ENCODE peak calls at places on chromosomes 5 and 9, in ten cellular contexts. One of them, this sample, is unnamed.

GRCh38 chr9:76394896-76395244 is 644 bp upstream of the RFK start:
- DNase-seq in A549: peak
- DNase-seq in activated naive CD4-positive, alpha-beta T cell treated with anti-CD3 and anti-CD28 coated beads, Interleukin-2, amount 10 ng/mL, durations not matched to agents 7 days and 5 days: peak
- DNase-seq in CD4-positive, CD25-positive, alpha-beta regulatory T cell: peak
- DNase-seq in NT2/D1: peak
- DNase-seq in Daoy: peak
- DNase-seq in H4: peak
- DNase-seq in naive thymus-derived CD4-positive, alpha-beta T cell: no peak
- DNase-seq in cardiac muscle cell: peak
- DNase-seq in endothelial cell: peak
- DNase-seq in this sample: peak

GRCh38 chr5:143434261-143435206 is 31.0 kb upstream of the NR3C1 start:
- DNase-seq in NT2/D1: no peak
- DNase-seq in cardiac muscle cell: peak
- DNase-seq in endothelial cell: no peak
- DNase-seq in naive thymus-derived CD4-positive, alpha-beta T cell: peak
- DNase-seq in A549: no peak
- DNase-seq in Daoy: no peak
- DNase-seq in CD4-positive, CD25-positive, alpha-beta regulatory T cell: peak
- DNase-seq in H4: no peak
- DNase-seq in activated naive CD4-positive, alpha-beta T cell treated with anti-CD3 and anti-CD28 coated beads, Interleukin-2, amount 10 ng/mL, durations not matched to agents 7 days and 5 days: peak
- DNase-seq in this sample: no peak

GRCh38 chr9:32954642-32955041 is 46.8 kb downstream of the APTX start:
- DNase-seq in CD4-positive, CD25-positive, alpha-beta regulatory T cell: no peak
- DNase-seq in H4: peak
- DNase-seq in naive thymus-derived CD4-positive, alpha-beta T cell: no peak
- DNase-seq in Daoy: peak
- DNase-seq in A549: peak
- DNase-seq in endothelial cell: no peak
- DNase-seq in cardiac muscle cell: peak
- DNase-seq in activated naive CD4-positive, alpha-beta T cell treated with anti-CD3 and anti-CD28 coated beads, Interleukin-2, amount 10 ng/mL, durations not matched to agents 7 days and 5 days: no peak
- DNase-seq in NT2/D1: no peak
- DNase-seq in this sample: no peak

GRCh38 chr9:4740373-4740622 is 704 bp downstream of the AK3 start:
- DNase-seq in H4: no peak
- DNase-seq in activated naive CD4-positive, alpha-beta T cell treated with anti-CD3 and anti-CD28 coated beads, Interleukin-2, amount 10 ng/mL, durations not matched to agents 7 days and 5 days: no peak
- DNase-seq in naive thymus-derived CD4-positive, alpha-beta T cell: no peak
- DNase-seq in Daoy: no peak
- DNase-seq in endothelial cell: no peak
- DNase-seq in NT2/D1: no peak
- DNase-seq in cardiac muscle cell: peak
- DNase-seq in CD4-positive, CD25-positive, alpha-beta regulatory T cell: no peak
- DNase-seq in A549: no peak
- DNase-seq in this sample: no peak

GRCh38 chr9:33524431-33524947 is 438 bp downstream of the ANKRD18B start:
- DNase-seq in A549: peak
- DNase-seq in activated naive CD4-positive, alpha-beta T cell treated with anti-CD3 and anti-CD28 coated beads, Interleukin-2, amount 10 ng/mL, durations not matched to agents 7 days and 5 days: peak
- DNase-seq in cardiac muscle cell: no peak
- DNase-seq in endothelial cell: no peak
- DNase-seq in NT2/D1: peak
- DNase-seq in naive thymus-derived CD4-positive, alpha-beta T cell: no peak
- DNase-seq in CD4-positive, CD25-positive, alpha-beta regulatory T cell: no peak
- DNase-seq in Daoy: peak
- DNase-seq in H4: no peak
- DNase-seq in this sample: peak

GRCh38 chr5:135437796-135438560 is 9.2 kb downstream of the DCANP1 start:
- DNase-seq in Daoy: peak
- DNase-seq in naive thymus-derived CD4-positive, alpha-beta T cell: no peak
- DNase-seq in cardiac muscle cell: peak
- DNase-seq in activated naive CD4-positive, alpha-beta T cell treated with anti-CD3 and anti-CD28 coated beads, Interleukin-2, amount 10 ng/mL, durations not matched to agents 7 days and 5 days: no peak
- DNase-seq in endothelial cell: no peak
- DNase-seq in H4: peak
- DNase-seq in CD4-positive, CD25-positive, alpha-beta regulatory T cell: no peak
- DNase-seq in NT2/D1: no peak
- DNase-seq in A549: no peak
- DNase-seq in this sample: peak

GRCh38 chr5:95595289-95595931 is 24.5 kb upstream of the GPR150 start:
- DNase-seq in NT2/D1: no peak
- DNase-seq in endothelial cell: no peak
- DNase-seq in H4: peak
- DNase-seq in Daoy: peak
- DNase-seq in naive thymus-derived CD4-positive, alpha-beta T cell: no peak
- DNase-seq in cardiac muscle cell: peak
- DNase-seq in activated naive CD4-positive, alpha-beta T cell treated with anti-CD3 and anti-CD28 coated beads, Interleukin-2, amount 10 ng/mL, durations not matched to agents 7 days and 5 days: no peak
- DNase-seq in CD4-positive, CD25-positive, alpha-beta regulatory T cell: no peak
- DNase-seq in A549: no peak
- DNase-seq in this sample: no peak

GRCh38 chr9:69168709-69169217 is 5.3 kb upstream of the TJP2 start:
- DNase-seq in Daoy: no peak
- DNase-seq in endothelial cell: no peak
- DNase-seq in A549: no peak
- DNase-seq in NT2/D1: no peak
- DNase-seq in activated naive CD4-positive, alpha-beta T cell treated with anti-CD3 and anti-CD28 coated beads, Interleukin-2, amount 10 ng/mL, durations not matched to agents 7 days and 5 days: peak
- DNase-seq in cardiac muscle cell: peak
- DNase-seq in H4: no peak
- DNase-seq in naive thymus-derived CD4-positive, alpha-beta T cell: no peak
- DNase-seq in CD4-positive, CD25-positive, alpha-beta regulatory T cell: peak
- DNase-seq in this sample: peak

GRCh38 chr5:163867738-163868137 is 362.3 kb downstream of the MAT2B start:
- DNase-seq in naive thymus-derived CD4-positive, alpha-beta T cell: no peak
- DNase-seq in endothelial cell: no peak
- DNase-seq in activated naive CD4-positive, alpha-beta T cell treated with anti-CD3 and anti-CD28 coated beads, Interleukin-2, amount 10 ng/mL, durations not matched to agents 7 days and 5 days: no peak
- DNase-seq in H4: peak
- DNase-seq in NT2/D1: no peak
- DNase-seq in CD4-positive, CD25-positive, alpha-beta regulatory T cell: no peak
- DNase-seq in cardiac muscle cell: peak
- DNase-seq in A549: no peak
- DNase-seq in Daoy: no peak
- DNase-seq in this sample: no peak

GRCh38 chr5:102853680-102854079 is 98.6 kb downstream of the PAM start:
- DNase-seq in A549: no peak
- DNase-seq in NT2/D1: no peak
- DNase-seq in cardiac muscle cell: no peak
- DNase-seq in naive thymus-derived CD4-positive, alpha-beta T cell: no peak
- DNase-seq in activated naive CD4-positive, alpha-beta T cell treated with anti-CD3 and anti-CD28 coated beads, Interleukin-2, amount 10 ng/mL, durations not matched to agents 7 days and 5 days: no peak
- DNase-seq in Daoy: no peak
- DNase-seq in endothelial cell: no peak
- DNase-seq in CD4-positive, CD25-positive, alpha-beta regulatory T cell: no peak
- DNase-seq in H4: no peak
- DNase-seq in this sample: no peak

GRCh38 chr9:6631207-6631512 is 14.4 kb downstream of the GLDC start:
- DNase-seq in cardiac muscle cell: no peak
- DNase-seq in Daoy: no peak
- DNase-seq in naive thymus-derived CD4-positive, alpha-beta T cell: no peak
- DNase-seq in CD4-positive, CD25-positive, alpha-beta regulatory T cell: no peak
- DNase-seq in activated naive CD4-positive, alpha-beta T cell treated with anti-CD3 and anti-CD28 coated beads, Interleukin-2, amount 10 ng/mL, durations not matched to agents 7 days and 5 days: no peak
- DNase-seq in A549: no peak
- DNase-seq in H4: no peak
- DNase-seq in NT2/D1: no peak
- DNase-seq in endothelial cell: no peak
- DNase-seq in this sample: no peak

GRCh38 chr5:138240690-138241385 is 27.7 kb upstream of the CDC23 start:
- DNase-seq in naive thymus-derived CD4-positive, alpha-beta T cell: no peak
- DNase-seq in NT2/D1: no peak
- DNase-seq in Daoy: no peak
- DNase-seq in endothelial cell: no peak
- DNase-seq in cardiac muscle cell: no peak
- DNase-seq in A549: no peak
- DNase-seq in activated naive CD4-positive, alpha-beta T cell treated with anti-CD3 and anti-CD28 coated beads, Interleukin-2, amount 10 ng/mL, durations not matched to agents 7 days and 5 days: no peak
- DNase-seq in H4: no peak
- DNase-seq in CD4-positive, CD25-positive, alpha-beta regulatory T cell: no peak
- DNase-seq in this sample: no peak

GRCh38 chr5:180126716-180127681 is 55.4 kb upstream of the RNF130 start:
- DNase-seq in Daoy: peak
- DNase-seq in NT2/D1: no peak
- DNase-seq in A549: peak
- DNase-seq in activated naive CD4-positive, alpha-beta T cell treated with anti-CD3 and anti-CD28 coated beads, Interleukin-2, amount 10 ng/mL, durations not matched to agents 7 days and 5 days: peak
- DNase-seq in endothelial cell: peak
- DNase-seq in CD4-positive, CD25-positive, alpha-beta regulatory T cell: no peak
- DNase-seq in H4: no peak
- DNase-seq in naive thymus-derived CD4-positive, alpha-beta T cell: peak
- DNase-seq in cardiac muscle cell: peak
- DNase-seq in this sample: peak

GRCh38 chr9:98142182-98142924 is 23.3 kb upstream of the TRIM14 start:
- DNase-seq in cardiac muscle cell: no peak
- DNase-seq in endothelial cell: no peak
- DNase-seq in naive thymus-derived CD4-positive, alpha-beta T cell: no peak
- DNase-seq in H4: peak
- DNase-seq in CD4-positive, CD25-positive, alpha-beta regulatory T cell: no peak
- DNase-seq in A549: peak
- DNase-seq in activated naive CD4-positive, alpha-beta T cell treated with anti-CD3 and anti-CD28 coated beads, Interleukin-2, amount 10 ng/mL, durations not matched to agents 7 days and 5 days: no peak
- DNase-seq in NT2/D1: no peak
- DNase-seq in Daoy: peak
- DNase-seq in this sample: peak

GRCh38 chr9:124297553-124297905 is 39.8 kb downstream of the NEK6 start:
- DNase-seq in cardiac muscle cell: peak
- DNase-seq in naive thymus-derived CD4-positive, alpha-beta T cell: no peak
- DNase-seq in H4: peak
- DNase-seq in endothelial cell: no peak
- DNase-seq in Daoy: peak
- DNase-seq in activated naive CD4-positive, alpha-beta T cell treated with anti-CD3 and anti-CD28 coated beads, Interleukin-2, amount 10 ng/mL, durations not matched to agents 7 days and 5 days: no peak
- DNase-seq in NT2/D1: peak
- DNase-seq in CD4-positive, CD25-positive, alpha-beta regulatory T cell: no peak
- DNase-seq in A549: peak
- DNase-seq in this sample: peak

GRCh38 chr5:143041461-143041860 is 271.3 kb downstream of the ARHGAP26 start:
- DNase-seq in Daoy: no peak
- DNase-seq in naive thymus-derived CD4-positive, alpha-beta T cell: no peak
- DNase-seq in CD4-positive, CD25-positive, alpha-beta regulatory T cell: no peak
- DNase-seq in activated naive CD4-positive, alpha-beta T cell treated with anti-CD3 and anti-CD28 coated beads, Interleukin-2, amount 10 ng/mL, durations not matched to agents 7 days and 5 days: no peak
- DNase-seq in H4: no peak
- DNase-seq in NT2/D1: no peak
- DNase-seq in endothelial cell: no peak
- DNase-seq in A549: no peak
- DNase-seq in cardiac muscle cell: no peak
- DNase-seq in this sample: no peak

GRCh38 chr5:135977375-135977928 is 22.7 kb upstream of the LECT2 start:
- DNase-seq in cardiac muscle cell: peak
- DNase-seq in H4: no peak
- DNase-seq in CD4-positive, CD25-positive, alpha-beta regulatory T cell: no peak
- DNase-seq in naive thymus-derived CD4-positive, alpha-beta T cell: no peak
- DNase-seq in endothelial cell: peak
- DNase-seq in Daoy: peak
- DNase-seq in activated naive CD4-positive, alpha-beta T cell treated with anti-CD3 and anti-CD28 coated beads, Interleukin-2, amount 10 ng/mL, durations not matched to agents 7 days and 5 days: peak
- DNase-seq in A549: peak
- DNase-seq in NT2/D1: peak
- DNase-seq in this sample: peak

GRCh38 chr5:111966290-111966689 is 209.3 kb upstream of the NREP start:
- DNase-seq in CD4-positive, CD25-positive, alpha-beta regulatory T cell: no peak
- DNase-seq in H4: no peak
- DNase-seq in activated naive CD4-positive, alpha-beta T cell treated with anti-CD3 and anti-CD28 coated beads, Interleukin-2, amount 10 ng/mL, durations not matched to agents 7 days and 5 days: no peak
- DNase-seq in cardiac muscle cell: no peak
- DNase-seq in naive thymus-derived CD4-positive, alpha-beta T cell: no peak
- DNase-seq in Daoy: no peak
- DNase-seq in NT2/D1: no peak
- DNase-seq in A549: no peak
- DNase-seq in endothelial cell: no peak
- DNase-seq in this sample: no peak

GRCh38 chr9:69931340-69931739 is 110.7 kb downstream of the CFAP95 start:
- DNase-seq in cardiac muscle cell: peak
- DNase-seq in H4: no peak
- DNase-seq in A549: no peak
- DNase-seq in endothelial cell: no peak
- DNase-seq in activated naive CD4-positive, alpha-beta T cell treated with anti-CD3 and anti-CD28 coated beads, Interleukin-2, amount 10 ng/mL, durations not matched to agents 7 days and 5 days: no peak
- DNase-seq in NT2/D1: peak
- DNase-seq in naive thymus-derived CD4-positive, alpha-beta T cell: no peak
- DNase-seq in Daoy: peak
- DNase-seq in CD4-positive, CD25-positive, alpha-beta regulatory T cell: no peak
- DNase-seq in this sample: peak

GRCh38 chr5:144979516-144980264 is 809.0 kb downstream of the KCTD16 start:
- DNase-seq in cardiac muscle cell: no peak
- DNase-seq in endothelial cell: no peak
- DNase-seq in activated naive CD4-positive, alpha-beta T cell treated with anti-CD3 and anti-CD28 coated beads, Interleukin-2, amount 10 ng/mL, durations not matched to agents 7 days and 5 days: no peak
- DNase-seq in H4: no peak
- DNase-seq in A549: no peak
- DNase-seq in Daoy: no peak
- DNase-seq in CD4-positive, CD25-positive, alpha-beta regulatory T cell: no peak
- DNase-seq in naive thymus-derived CD4-positive, alpha-beta T cell: no peak
- DNase-seq in NT2/D1: no peak
- DNase-seq in this sample: no peak

GRCh38 chr5:3310551-3311340 is 284.9 kb upstream of the IRX1 start:
- DNase-seq in endothelial cell: no peak
- DNase-seq in A549: no peak
- DNase-seq in cardiac muscle cell: peak
- DNase-seq in naive thymus-derived CD4-positive, alpha-beta T cell: no peak
- DNase-seq in CD4-positive, CD25-positive, alpha-beta regulatory T cell: no peak
- DNase-seq in H4: peak
- DNase-seq in NT2/D1: no peak
- DNase-seq in activated naive CD4-positive, alpha-beta T cell treated with anti-CD3 and anti-CD28 coated beads, Interleukin-2, amount 10 ng/mL, durations not matched to agents 7 days and 5 days: no peak
- DNase-seq in Daoy: peak
- DNase-seq in this sample: no peak

GRCh38 chr5:150461231-150461630 is 11.7 kb upstream of the RPS14 start:
- DNase-seq in naive thymus-derived CD4-positive, alpha-beta T cell: peak
- DNase-seq in endothelial cell: no peak
- DNase-seq in cardiac muscle cell: no peak
- DNase-seq in A549: no peak
- DNase-seq in Daoy: no peak
- DNase-seq in H4: no peak
- DNase-seq in activated naive CD4-positive, alpha-beta T cell treated with anti-CD3 and anti-CD28 coated beads, Interleukin-2, amount 10 ng/mL, durations not matched to agents 7 days and 5 days: peak
- DNase-seq in CD4-positive, CD25-positive, alpha-beta regulatory T cell: no peak
- DNase-seq in NT2/D1: no peak
- DNase-seq in this sample: no peak

GRCh38 chr5:2710910-2711309 is 40.6 kb downstream of the IRX2 start:
- DNase-seq in A549: no peak
- DNase-seq in cardiac muscle cell: no peak
- DNase-seq in CD4-positive, CD25-positive, alpha-beta regulatory T cell: no peak
- DNase-seq in NT2/D1: no peak
- DNase-seq in endothelial cell: no peak
- DNase-seq in H4: no peak
- DNase-seq in naive thymus-derived CD4-positive, alpha-beta T cell: no peak
- DNase-seq in Daoy: no peak
- DNase-seq in activated naive CD4-positive, alpha-beta T cell treated with anti-CD3 and anti-CD28 coated beads, Interleukin-2, amount 10 ng/mL, durations not matched to agents 7 days and 5 days: no peak
- DNase-seq in this sample: no peak

GRCh38 chr9:109315889-109316640 is 4.8 kb downstream of the EPB41L4B start:
- DNase-seq in activated naive CD4-positive, alpha-beta T cell treated with anti-CD3 and anti-CD28 coated beads, Interleukin-2, amount 10 ng/mL, durations not matched to agents 7 days and 5 days: no peak
- DNase-seq in Daoy: peak
- DNase-seq in H4: peak
- DNase-seq in A549: peak
- DNase-seq in endothelial cell: no peak
- DNase-seq in CD4-positive, CD25-positive, alpha-beta regulatory T cell: no peak
- DNase-seq in NT2/D1: no peak
- DNase-seq in cardiac muscle cell: peak
- DNase-seq in naive thymus-derived CD4-positive, alpha-beta T cell: no peak
- DNase-seq in this sample: no peak